ENCODE peak calls at places on chromosomes 12 and 14, in ten cellular contexts. Z, Q, L, V, Y, R, K, H, F and M are unnamed samples.

GRCh38 chr12:119068129-119068856 is 87.0 kb downstream of the SRRM4 start:
- DNase-seq in Q (no peak), Y (no peak), F (no peak), H (peak; percentile 25), K (no peak), R (no peak), Z (peak; percentile 13), V (no peak), L (no peak), M (no peak)

GRCh38 chr12:124636138-124636968 is 68.9 kb upstream of the NCOR2 start:
- DNase-seq in Y (no peak), L (peak; percentile 68), F (peak; percentile 96), V (no peak), K (no peak), H (no peak), Q (no peak), R (peak; percentile 66), Z (no peak), M (peak; percentile 44)

GRCh38 chr12:91400249-91400648 is 217.6 kb upstream of the DCN start:
- DNase-seq in H (no peak), Y (no peak), Z (no peak), F (no peak), K (no peak), V (no peak), Q (no peak), L (no peak), R (no peak), M (no peak)

GRCh38 chr14:39467889-39468524 is 35.8 kb upstream of the FBXO33 start:
- DNase-seq in H (no peak), F (peak; percentile 26), V (no peak), Z (no peak), L (no peak), Q (no peak), R (peak; percentile 43), K (no peak), Y (no peak), M (peak; percentile 46)

GRCh38 chr12:85424581-85425348 is 144.7 kb downstream of the ALX1 start:
- DNase-seq in R (peak; percentile 64), L (no peak), Y (no peak), F (no peak), V (no peak), Q (peak; percentile 19), H (no peak), K (no peak), Z (no peak), M (no peak)

GRCh38 chr12:68915055-68915454 is 17.9 kb downstream of the CPM start:
- DNase-seq in K (no peak), Q (no peak), Z (no peak), F (peak; percentile 80), R (peak; percentile 95), Y (no peak), H (no peak), V (no peak), L (peak; percentile 74), M (no peak)

GRCh38 chr12:120663741-120664140 is 23.2 kb upstream of the MLEC start:
- DNase-seq in L (no peak), Q (no peak), F (no peak), Z (no peak), K (no peak), R (no peak), Y (no peak), V (no peak), H (no peak), M (no peak)

GRCh38 chr12:10191865-10192264 is 13.0 kb downstream of the TMEM52B start:
- DNase-seq in V (no peak), H (no peak), R (peak; percentile 93), F (peak; percentile 80), Q (no peak), L (no peak), Z (no peak), Y (no peak), K (no peak), M (no peak)

GRCh38 chr14:77175843-77176242 is 5.8 kb upstream of the TMEM63C start:
- DNase-seq in H (no peak), L (no peak), K (no peak), V (no peak), Y (no peak), R (no peak), Q (no peak), F (no peak), Z (no peak), M (no peak)

GRCh38 chr12:78442454-78442801 is 422.1 kb upstream of the SYT1 start:
- DNase-seq in V (no peak), Q (no peak), K (no peak), Z (no peak), L (no peak), R (peak; percentile 81), F (no peak), H (no peak), Y (no peak), M (no peak)

GRCh38 chr14:38138581-38139138 is 69.0 kb upstream of the SSTR1 start:
- DNase-seq in Q (no peak), R (peak; percentile 52), Z (no peak), F (no peak), H (no peak), K (no peak), L (no peak), Y (no peak), V (no peak), M (no peak)

DNA sequence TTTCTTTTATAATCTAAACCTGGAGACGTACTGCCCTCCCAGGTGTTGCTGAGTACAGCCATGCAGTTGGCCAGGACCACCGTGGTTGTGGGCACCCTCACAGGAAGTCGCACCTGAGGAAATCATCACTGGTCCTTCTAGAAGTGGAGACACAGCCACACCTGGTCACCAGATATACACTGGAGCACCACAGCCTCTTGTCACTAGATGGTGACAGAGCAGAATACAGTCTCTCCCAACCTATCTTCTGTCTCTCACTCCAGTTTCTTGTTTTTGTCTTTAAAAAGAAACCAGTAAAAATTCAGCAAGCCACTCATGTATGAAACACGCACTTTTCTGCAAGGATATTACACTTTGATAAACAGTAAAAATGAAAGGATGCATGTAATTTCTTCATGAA is 43.1 kb upstream of the GPHB5 start:
- DNase-seq in Y (no peak), Z (no peak), L (no peak), K (no peak), H (no peak), V (no peak), F (no peak), Q (no peak), R (no peak), M (no peak)
- H3K27ac ChIP-seq in Y (no peak overlapping the region), Z (no peak overlapping the region), L (no peak overlapping the region), K (no peak overlapping the region), H (no peak overlapping the region), V (no peak overlapping the region), F (no peak overlapping the region), Q (no peak overlapping the region), R (no peak overlapping the region), M (no peak overlapping the region)

DNA sequence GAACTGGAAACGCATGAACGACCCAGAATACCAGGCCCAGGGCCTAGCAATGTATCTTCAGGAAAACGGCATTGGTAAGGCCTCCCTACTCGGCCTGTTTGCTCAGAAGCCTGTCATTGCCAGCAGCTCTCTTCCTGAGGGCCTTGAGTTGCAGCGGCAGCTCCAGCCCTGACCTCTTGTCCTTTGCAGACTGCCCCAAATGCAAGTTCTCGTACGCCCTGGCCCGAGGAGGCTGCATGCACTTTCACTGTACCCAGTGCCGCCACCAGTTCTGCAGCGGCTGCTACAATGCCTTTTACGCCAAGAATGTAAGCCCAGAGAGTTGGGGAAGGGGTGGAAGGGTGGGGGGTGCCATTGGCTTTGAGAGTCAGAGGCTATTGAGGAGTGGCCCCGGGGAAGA is 3.7 kb upstream of the IRF9 start:
- DNase-seq in L (no peak), Q (no peak), R (no peak), F (no peak), Z (no peak), V (no peak), Y (no peak), H (no peak), K (no peak), M (no peak)
- H3K36me3 ChIP-seq in L (peaks cover 69% of the 10 kb centered on the region), Q (peaks cover 46% of the 10 kb centered on the region), R (peaks cover 35% of the 10 kb centered on the region), F (peaks cover 13% of the 10 kb centered on the region), Z (peaks cover 48% of the 10 kb centered on the region), V (no peaks in the 10 kb centered on the region), Y (peaks cover 48% of the 10 kb centered on the region), H (peaks cover 75% of the 10 kb centered on the region), K (peaks cover 82% of the 10 kb centered on the region), M (peaks cover 71% of the 10 kb centered on the region)

GRCh38 chr12:34404377-34405285 is 382.3 kb downstream of the ALG10 start:
- DNase-seq in V (peak; percentile 4), H (peak; percentile 1), K (peak; percentile 43), R (no peak), Y (no peak), Q (peak; percentile 0), Z (peak; percentile 2), F (no peak), L (no peak), M (peak; percentile 1)

GRCh38 chr12:34401659-34402227 is 379.4 kb downstream of the ALG10 start:
- DNase-seq in V (peak; percentile 5), L (no peak), K (peak; percentile 63), F (no peak), Z (peak; percentile 6), Y (no peak), Q (peak; percentile 0), H (peak; percentile 11), R (no peak), M (peak; percentile 1)

GRCh38 chr12:34402228-34402898 is 380.1 kb downstream of the ALG10 start:
- DNase-seq in Y (no peak), Q (no peak), K (peak; percentile 48), V (peak; percentile 1), F (no peak), L (no peak), R (no peak), H (peak; percentile 2), Z (peak; percentile 4), M (peak; percentile 0)

GRCh38 chr12:34403706-34404376 is 381.5 kb downstream of the ALG10 start:
- DNase-seq in F (no peak), Q (peak; percentile 0), H (peak; percentile 3), R (no peak), K (peak; percentile 51), Y (peak; percentile 1), V (peak; percentile 3), Z (no peak), L (no peak), M (no peak)

DNA sequence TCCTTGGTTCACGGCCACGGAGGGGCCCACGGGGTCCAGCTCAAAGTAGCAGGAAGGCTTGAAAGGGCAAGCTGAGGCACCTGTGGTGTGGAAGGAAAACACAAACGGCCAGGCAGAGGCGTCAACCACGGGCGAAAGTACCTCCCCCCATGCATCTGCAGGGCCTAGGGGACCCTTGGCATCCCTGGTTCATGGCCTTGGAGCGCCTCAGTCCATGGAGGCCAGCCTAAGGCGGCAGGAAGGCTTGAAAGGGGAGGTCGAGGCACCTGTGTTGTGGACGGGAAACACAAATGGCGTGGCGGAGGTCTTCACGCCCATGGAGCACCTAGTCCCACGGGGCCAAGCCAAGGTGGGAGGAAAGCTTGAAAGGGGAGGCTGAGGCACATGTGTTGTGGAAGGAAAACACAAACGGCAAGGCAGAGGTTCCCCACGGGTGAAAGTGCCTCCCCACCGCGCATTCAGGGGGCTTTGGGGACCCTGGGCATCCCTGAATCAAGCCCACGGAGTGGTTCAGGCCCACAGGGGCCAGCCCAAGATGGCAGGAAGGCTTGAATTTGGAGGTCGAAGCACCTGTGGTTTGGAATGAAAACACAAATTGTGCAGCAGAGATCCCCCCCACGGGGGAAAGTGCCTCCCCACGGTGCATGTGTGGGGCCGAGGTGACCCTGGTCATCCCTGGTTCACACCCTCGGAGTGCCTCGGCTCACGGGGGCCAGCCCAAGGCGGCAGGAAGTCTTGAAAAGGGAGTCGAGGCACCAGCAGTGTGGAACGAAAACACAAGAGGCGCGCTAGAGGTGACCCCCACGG is 380.8 kb downstream of the ALG10 start:
- DNase-seq in Y (no peak), K (peak; percentile 68), L (no peak), F (no peak), V (peak; percentile 7), H (peak; percentile 5), Z (peak; percentile 2), R (no peak), Q (peak; percentile 0), M (peak; percentile 0)
- H3K9me3 ChIP-seq in Y (peaks cover 36% of the 10 kb centered on the region), K (peaks cover 6% of the 10 kb centered on the region), L (peaks cover 24% of the 10 kb centered on the region), F (peaks cover 50% of the 10 kb centered on the region), V (no peaks in the 10 kb centered on the region), H (peaks cover 96% of the 10 kb centered on the region), Z (peaks cover 33% of the 10 kb centered on the region), R (no peaks in the 10 kb centered on the region), Q (no peaks in the 10 kb centered on the region), M (peaks cover 7% of the 10 kb centered on the region)

GRCh38 chr14:22334275-22334577 is 254.8 kb downstream of the DAD1 start:
- DNase-seq in L (no peak), K (no peak), Y (no peak), V (no peak), R (no peak), Q (no peak), H (no peak), F (no peak), Z (no peak), M (no peak)
- H3K27ac ChIP-seq in L (no peak overlapping the region), K (no peak overlapping the region), Y (no peak overlapping the region), V (no peak overlapping the region), R (no peak overlapping the region), Q (no peak overlapping the region), H (no peak overlapping the region), F (no peak overlapping the region), Z (no peak overlapping the region), M (no peak overlapping the region)